ENCODE peak calls at places on chromosomes 1 and 21, in nine cellular contexts. B is stimulated activated CD4-positive, alpha-beta T cell treated with anti-CD3 and anti-CD28 coated beads, Interleukin-15, amount 100 ng/mL, for 1 hour; P is HAP-1; U is GM06990; D is epithelial cell of esophagus; K is hepatic stellate cell; N is lower lobe of right lung; L is colonic mucosa; J is ELF-1. R is an unnamed sample.

GRCh38 chr1:168360622-168361021 is 79.9 kb downstream of the TBX19 start:
- DNase-seq in U (no peak), N (no peak), L (no peak), P (no peak), J (no peak), B (no peak), D (no peak), K (no peak), R (no peak)

GRCh38 chr1:36641776-36642175 is 159.1 kb upstream of the CSF3R start:
- DNase-seq in J (no peak), P (no peak), B (no peak), D (no peak), U (no peak), L (no peak), K (no peak), N (no peak), R (no peak)

GRCh38 chr1:19313636-19313959 is 1.5 kb downstream of the SLC66A1 start:
- DNase-seq in J (no peak), K (no peak), P (no peak), U (no peak), N (no peak), D (peak), B (no peak), L (no peak), R (no peak)

GRCh38 chr1:1189071-1189470 is 15.4 kb downstream of the TTLL10 start:
- DNase-seq in K (no peak), B (no peak), P (no peak), U (no peak), N (no peak), D (no peak), J (no peak), L (no peak), R (no peak)

GRCh38 chr1:240598602-240599001 is 13.4 kb downstream of the GREM2 start:
- DNase-seq in B (no peak), P (no peak), N (no peak), K (no peak), D (no peak), J (no peak), L (no peak), U (no peak), R (no peak)

GRCh38 chr1:248853023-248853422 is 5.9 kb downstream of the ZNF692 start:
- DNase-seq in K (no peak), L (no peak), P (no peak), B (no peak), U (no peak), D (no peak), N (no peak), J (no peak), R (peak)

GRCh38 chr1:90925928-90926869 is 95.6 kb downstream of the ZNF644 start:
- DNase-seq in B (no peak), D (peak), N (no peak), P (no peak), K (peak), L (no peak), U (no peak), J (peak), R (peak)

GRCh38 chr21:35932232-35932911 is 128.0 kb downstream of the SETD4 start:
- DNase-seq in U (peak), J (peak), B (no peak), P (no peak), L (no peak), D (peak), K (peak), N (peak), R (peak)

GRCh38 chr1:164699815-164700491 is 141.0 kb downstream of the PBX1 start:
- DNase-seq in B (no peak), J (no peak), U (no peak), P (no peak), K (no peak), N (no peak), D (no peak), L (no peak), R (peak)

GRCh38 chr21:43758132-43758619 is 17.9 kb downstream of the CSTB start:
- DNase-seq in N (no peak), L (no peak), P (no peak), J (no peak), K (no peak), U (no peak), B (no peak), D (peak), R (peak)

GRCh38 chr21:32515869-32516268 is 69.5 kb downstream of the TCP10L start:
- DNase-seq in J (no peak), L (no peak), P (no peak), B (no peak), U (no peak), N (no peak), K (no peak), D (peak), R (peak)

GRCh38 chr1:147640553-147641165 is 29.7 kb downstream of the ACP6 start:
- DNase-seq in D (peak), L (peak), K (peak), J (peak), U (peak), N (peak), P (peak), B (peak), R (peak)